ENCODE peak calls at places on chromosomes 3 and 15, in seven cellular contexts. One of them, this sample, is unnamed.

GRCh38 chr3:116413319-116413718 is 32.0 kb downstream of the LSAMP start:
- DNase-seq in endothelial cell: no peak
- DNase-seq in B cell: no peak
- DNase-seq in OCI-LY7: no peak
- DNase-seq in nephron progenitor cell: no peak
- DNase-seq in CD4-positive, alpha-beta T cell: no peak
- DNase-seq in WTC11: no peak
- DNase-seq in this sample: no peak

GRCh38 chr3:127699098-127699945 is 26.6 kb downstream of the ABTB1 start:
- DNase-seq in nephron progenitor cell: no peak
- DNase-seq in WTC11: no peak
- DNase-seq in B cell: no peak
- DNase-seq in endothelial cell: no peak
- DNase-seq in OCI-LY7: no peak
- DNase-seq in CD4-positive, alpha-beta T cell: no peak
- DNase-seq in this sample: no peak

GRCh38 chr15:77037475-77038209 is 33.3 kb downstream of the TSPAN3 start:
- DNase-seq in B cell: peak
- DNase-seq in endothelial cell: peak
- DNase-seq in nephron progenitor cell: no peak
- DNase-seq in WTC11: peak
- DNase-seq in CD4-positive, alpha-beta T cell: no peak
- DNase-seq in OCI-LY7: no peak
- DNase-seq in this sample: no peak

GRCh38 chr3:101828289-101828688 is 21.0 kb upstream of the NFKBIZ start:
- DNase-seq in OCI-LY7: no peak
- DNase-seq in WTC11: no peak
- DNase-seq in CD4-positive, alpha-beta T cell: no peak
- DNase-seq in endothelial cell: no peak
- DNase-seq in B cell: no peak
- DNase-seq in nephron progenitor cell: no peak
- DNase-seq in this sample: no peak

GRCh38 chr3:101518421-101518871 is 5.4 kb upstream of the SENP7 start:
- DNase-seq in CD4-positive, alpha-beta T cell: no peak
- DNase-seq in WTC11: no peak
- DNase-seq in OCI-LY7: peak
- DNase-seq in B cell: no peak
- DNase-seq in endothelial cell: no peak
- DNase-seq in nephron progenitor cell: no peak
- DNase-seq in this sample: no peak

GRCh38 chr3:129530331-129530761 is 1.9 kb downstream of the RHO start:
- DNase-seq in B cell: no peak
- DNase-seq in WTC11: peak
- DNase-seq in endothelial cell: no peak
- DNase-seq in nephron progenitor cell: no peak
- DNase-seq in OCI-LY7: no peak
- DNase-seq in CD4-positive, alpha-beta T cell: no peak
- DNase-seq in this sample: no peak

GRCh38 chr15:52379395-52380111 is 83.9 kb upstream of the MYO5C start:
- DNase-seq in CD4-positive, alpha-beta T cell: no peak
- DNase-seq in nephron progenitor cell: no peak
- DNase-seq in WTC11: no peak
- DNase-seq in B cell: no peak
- DNase-seq in endothelial cell: no peak
- DNase-seq in OCI-LY7: no peak
- DNase-seq in this sample: no peak

GRCh38 chr3:178195824-178196223 is 340.4 kb upstream of the KCNMB2 start:
- DNase-seq in endothelial cell: no peak
- DNase-seq in nephron progenitor cell: no peak
- DNase-seq in CD4-positive, alpha-beta T cell: no peak
- DNase-seq in B cell: no peak
- DNase-seq in WTC11: no peak
- DNase-seq in OCI-LY7: no peak
- DNase-seq in this sample: no peak

GRCh38 chr15:60390231-60390630 is 7.6 kb downstream of the ANXA2 start:
- DNase-seq in B cell: no peak
- DNase-seq in CD4-positive, alpha-beta T cell: no peak
- DNase-seq in OCI-LY7: no peak
- DNase-seq in nephron progenitor cell: no peak
- DNase-seq in endothelial cell: no peak
- DNase-seq in WTC11: no peak
- DNase-seq in this sample: no peak

GRCh38 chr3:9173445-9173844 is 76.0 kb downstream of the SRGAP3 start:
- DNase-seq in OCI-LY7: no peak
- DNase-seq in endothelial cell: no peak
- DNase-seq in WTC11: no peak
- DNase-seq in nephron progenitor cell: no peak
- DNase-seq in CD4-positive, alpha-beta T cell: no peak
- DNase-seq in B cell: no peak
- DNase-seq in this sample: no peak

GRCh38 chr3:172536993-172537419 is 13.8 kb upstream of the TNFSF10 start:
- DNase-seq in CD4-positive, alpha-beta T cell: no peak
- DNase-seq in OCI-LY7: no peak
- DNase-seq in nephron progenitor cell: no peak
- DNase-seq in WTC11: no peak
- DNase-seq in endothelial cell: no peak
- DNase-seq in B cell: no peak
- DNase-seq in this sample: no peak

GRCh38 chr3:195802261-195802701 is 9.4 kb downstream of the MUC4 start:
- DNase-seq in OCI-LY7: peak
- DNase-seq in CD4-positive, alpha-beta T cell: peak
- DNase-seq in WTC11: no peak
- DNase-seq in endothelial cell: no peak
- DNase-seq in nephron progenitor cell: no peak
- DNase-seq in B cell: no peak
- DNase-seq in this sample: no peak

GRCh38 chr3:47010050-47010712 is 30.7 kb downstream of the NBEAL2 start:
- DNase-seq in WTC11: no peak
- DNase-seq in endothelial cell: peak
- DNase-seq in OCI-LY7: no peak
- DNase-seq in B cell: peak
- DNase-seq in nephron progenitor cell: no peak
- DNase-seq in CD4-positive, alpha-beta T cell: no peak
- DNase-seq in this sample: no peak

GRCh38 chr15:63887630-63888029 is 53.9 kb upstream of the HERC1 start:
- DNase-seq in WTC11: no peak
- DNase-seq in CD4-positive, alpha-beta T cell: no peak
- DNase-seq in endothelial cell: no peak
- DNase-seq in B cell: no peak
- DNase-seq in nephron progenitor cell: no peak
- DNase-seq in OCI-LY7: no peak
- DNase-seq in this sample: no peak

GRCh38 chr3:182349951-182350350 is 443.4 kb upstream of the ATP11B start:
- DNase-seq in endothelial cell: no peak
- DNase-seq in nephron progenitor cell: no peak
- DNase-seq in WTC11: no peak
- DNase-seq in OCI-LY7: peak
- DNase-seq in B cell: no peak
- DNase-seq in CD4-positive, alpha-beta T cell: no peak
- DNase-seq in this sample: no peak

GRCh38 chr3:133489466-133490085 is 83.9 kb upstream of the CDV3 start:
- DNase-seq in CD4-positive, alpha-beta T cell: no peak
- DNase-seq in WTC11: peak
- DNase-seq in OCI-LY7: no peak
- DNase-seq in B cell: no peak
- DNase-seq in nephron progenitor cell: no peak
- DNase-seq in endothelial cell: no peak
- DNase-seq in this sample: no peak

GRCh38 chr3:133491481-133492059 is 81.9 kb upstream of the CDV3 start:
- DNase-seq in B cell: no peak
- DNase-seq in WTC11: no peak
- DNase-seq in OCI-LY7: no peak
- DNase-seq in CD4-positive, alpha-beta T cell: no peak
- DNase-seq in nephron progenitor cell: no peak
- DNase-seq in endothelial cell: no peak
- DNase-seq in this sample: no peak

GRCh38 chr3:133492159-133492860 is 81.2 kb upstream of the CDV3 start:
- DNase-seq in nephron progenitor cell: no peak
- DNase-seq in B cell: no peak
- DNase-seq in OCI-LY7: peak
- DNase-seq in endothelial cell: no peak
- DNase-seq in CD4-positive, alpha-beta T cell: no peak
- DNase-seq in WTC11: no peak
- DNase-seq in this sample: no peak

GRCh38 chr3:133490468-133491351 is 82.8 kb upstream of the CDV3 start:
- DNase-seq in B cell: peak
- DNase-seq in WTC11: no peak
- DNase-seq in nephron progenitor cell: no peak
- DNase-seq in endothelial cell: no peak
- DNase-seq in CD4-positive, alpha-beta T cell: peak
- DNase-seq in OCI-LY7: peak
- DNase-seq in this sample: no peak

DNA sequence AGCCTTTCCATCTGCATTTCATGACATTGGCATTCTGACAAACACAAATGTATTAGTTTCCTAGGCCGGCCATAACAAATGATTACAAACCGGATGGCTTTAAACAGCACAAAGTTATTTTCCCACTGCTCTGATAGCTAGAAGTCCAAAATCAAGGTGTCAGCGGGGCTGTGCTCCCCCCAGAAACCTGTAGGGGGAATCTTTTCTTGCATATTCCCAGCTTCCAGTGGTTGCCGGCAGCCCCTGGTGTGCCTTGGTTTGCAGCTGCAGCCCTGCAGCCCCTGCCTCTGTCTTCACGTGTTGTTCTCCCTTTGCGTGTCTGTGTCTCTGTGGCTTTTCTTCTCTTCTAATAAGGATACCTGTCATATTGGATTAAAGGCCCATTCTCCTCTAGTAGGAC is 79.0 kb upstream of the CDV3 start:
- DNase-seq in endothelial cell: peak
- DNase-seq in OCI-LY7: peak
- DNase-seq in B cell: no peak
- DNase-seq in CD4-positive, alpha-beta T cell: no peak
- DNase-seq in WTC11: peak
- DNase-seq in nephron progenitor cell: peak
- DNase-seq in this sample: no peak
- TF ChIP-seq CTCF in endothelial cell: peak
- TF ChIP-seq CTCF in OCI-LY7: peak
- TF ChIP-seq CTCF in B cell: no peak
- TF ChIP-seq CTCF in CD4-positive, alpha-beta T cell: no peak
- TF ChIP-seq CTCF in WTC11: peak
- TF ChIP-seq CTCF in nephron progenitor cell: peak
- TF ChIP-seq CTCF in this sample: peak

GRCh38 chr3:16132190-16132589 is 42.3 kb upstream of the GALNT15 start:
- DNase-seq in OCI-LY7: no peak
- DNase-seq in endothelial cell: no peak
- DNase-seq in WTC11: peak
- DNase-seq in B cell: no peak
- DNase-seq in CD4-positive, alpha-beta T cell: no peak
- DNase-seq in nephron progenitor cell: no peak
- DNase-seq in this sample: no peak

GRCh38 chr3:16127257-16127656 is 47.2 kb upstream of the GALNT15 start:
- DNase-seq in endothelial cell: no peak
- DNase-seq in nephron progenitor cell: no peak
- DNase-seq in B cell: no peak
- DNase-seq in WTC11: no peak
- DNase-seq in OCI-LY7: no peak
- DNase-seq in CD4-positive, alpha-beta T cell: no peak
- DNase-seq in this sample: no peak

GRCh38 chr3:16126634-16127033 is 47.8 kb upstream of the GALNT15 start:
- DNase-seq in nephron progenitor cell: no peak
- DNase-seq in endothelial cell: no peak
- DNase-seq in CD4-positive, alpha-beta T cell: no peak
- DNase-seq in OCI-LY7: no peak
- DNase-seq in B cell: no peak
- DNase-seq in WTC11: peak
- DNase-seq in this sample: no peak

GRCh38 chr3:16132926-16133325 is 41.6 kb upstream of the GALNT15 start:
- DNase-seq in OCI-LY7: no peak
- DNase-seq in nephron progenitor cell: no peak
- DNase-seq in CD4-positive, alpha-beta T cell: no peak
- DNase-seq in endothelial cell: no peak
- DNase-seq in B cell: no peak
- DNase-seq in WTC11: no peak
- DNase-seq in this sample: no peak

DNA sequence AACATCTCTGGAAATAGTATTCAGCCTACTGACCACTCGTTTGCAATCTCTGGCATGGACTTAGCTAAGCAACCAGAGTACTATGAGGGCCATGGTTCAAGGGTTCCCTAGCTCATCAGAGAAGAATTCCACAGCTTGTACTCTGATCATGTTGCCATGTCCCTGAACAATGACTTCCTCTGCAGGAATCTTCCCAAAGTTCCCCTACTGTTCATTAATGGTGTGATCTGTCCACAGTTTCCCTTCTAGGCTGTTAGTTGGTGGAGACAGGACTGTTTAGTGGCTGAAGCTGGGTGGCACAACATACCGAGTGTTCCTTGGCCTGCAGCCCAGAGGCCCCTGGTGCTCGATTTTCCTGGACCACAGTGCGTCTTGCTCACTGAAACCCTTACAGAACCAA is 44.4 kb upstream of the GALNT15 start:
- DNase-seq in CD4-positive, alpha-beta T cell: no peak
- DNase-seq in endothelial cell: no peak
- DNase-seq in nephron progenitor cell: no peak
- DNase-seq in B cell: no peak
- DNase-seq in WTC11: no peak
- DNase-seq in OCI-LY7: no peak
- DNase-seq in this sample: no peak
- TF ChIP-seq CTCF in CD4-positive, alpha-beta T cell: no peak
- TF ChIP-seq CTCF in endothelial cell: no peak
- TF ChIP-seq CTCF in nephron progenitor cell: no peak
- TF ChIP-seq CTCF in B cell: no peak
- TF ChIP-seq CTCF in WTC11: no peak
- TF ChIP-seq CTCF in OCI-LY7: no peak
- TF ChIP-seq CTCF in this sample: no peak

GRCh38 chr3:60434323-60434722 is 816.9 kb downstream of the FHIT start:
- DNase-seq in B cell: no peak
- DNase-seq in endothelial cell: no peak
- DNase-seq in OCI-LY7: no peak
- DNase-seq in WTC11: no peak
- DNase-seq in nephron progenitor cell: no peak
- DNase-seq in CD4-positive, alpha-beta T cell: no peak
- DNase-seq in this sample: no peak
- TF ChIP-seq CTCF in B cell: no peak
- TF ChIP-seq CTCF in endothelial cell: no peak
- TF ChIP-seq CTCF in OCI-LY7: no peak
- TF ChIP-seq CTCF in WTC11: no peak
- TF ChIP-seq CTCF in nephron progenitor cell: no peak
- TF ChIP-seq CTCF in CD4-positive, alpha-beta T cell: no peak
- TF ChIP-seq CTCF in this sample: no peak

DNA sequence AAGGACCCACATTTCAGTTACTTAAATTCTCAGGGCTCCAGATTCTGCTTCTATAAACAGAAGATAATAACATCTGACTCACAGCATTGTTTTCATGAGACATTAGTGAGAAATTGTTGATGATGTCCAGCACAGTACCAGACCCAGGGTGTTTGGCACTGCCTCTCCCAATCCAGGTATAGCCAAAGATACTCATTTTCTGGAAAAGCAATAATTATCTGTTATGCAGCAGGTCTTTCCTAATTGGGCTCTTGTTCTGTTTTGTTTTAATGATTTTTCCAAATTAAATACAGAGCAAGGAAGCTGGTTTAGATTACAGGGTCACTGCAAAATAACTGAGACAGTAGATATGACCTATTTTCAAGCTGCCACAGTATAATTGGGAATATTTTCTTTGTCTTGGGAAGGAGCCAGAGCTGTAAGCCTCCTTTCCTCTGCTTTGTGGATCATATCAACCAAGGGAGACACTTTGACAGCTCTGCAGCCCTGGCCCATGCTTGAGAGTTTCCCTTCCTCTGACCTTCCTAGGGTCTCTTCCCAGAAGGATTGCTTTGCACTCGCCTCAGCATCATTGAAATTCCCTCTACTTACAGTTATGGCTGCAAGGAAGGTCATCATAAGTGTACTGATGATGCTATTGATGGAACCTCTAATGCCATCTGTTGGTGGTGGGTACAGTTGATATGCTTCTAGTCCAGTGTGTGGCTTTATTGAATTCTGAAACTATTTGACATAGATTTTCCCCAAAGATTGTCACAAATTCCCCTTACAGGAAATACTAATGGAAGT is 522.4 kb upstream of the ADAMTS9 start:
- DNase-seq in WTC11: no peak
- DNase-seq in B cell: no peak
- DNase-seq in CD4-positive, alpha-beta T cell: no peak
- DNase-seq in OCI-LY7: no peak
- DNase-seq in nephron progenitor cell: no peak
- DNase-seq in endothelial cell: no peak
- DNase-seq in this sample: no peak
- TF ChIP-seq CTCF in WTC11: no peak
- TF ChIP-seq CTCF in B cell: no peak
- TF ChIP-seq CTCF in CD4-positive, alpha-beta T cell: no peak
- TF ChIP-seq CTCF in OCI-LY7: no peak
- TF ChIP-seq CTCF in nephron progenitor cell: no peak
- TF ChIP-seq CTCF in endothelial cell: no peak
- TF ChIP-seq CTCF in this sample: no peak